ENCODE peak calls at places on chromosomes 16 and 17, in six cellular contexts. O is NCI-H1436; L is effector memory CD8-positive, alpha-beta T cell; Y is OCI-LY7; P is PC-9; I is dermis microvascular lymphatic vessel endothelial cell. E is an unnamed sample.

GRCh38 chr17:36504156-36504545 is 17.7 kb downstream of the ZNHIT3 start:
- DNase-seq in P (no peak), O (no peak), Y (no peak), I (no peak), L (no peak), E (no peak)

GRCh38 chr17:4310349-4311060 is 46.7 kb upstream of the ANKFY1 start:
- DNase-seq in P (no peak), I (peak; percentile 61), O (no peak), Y (no peak), L (no peak), E (no peak)

GRCh38 chr17:2634361-2634960 is 41.0 kb downstream of the PAFAH1B1 start:
- DNase-seq in P (peak; percentile 80), O (no peak), L (no peak), Y (no peak), I (peak; percentile 5), E (peak; percentile 93)

GRCh38 chr17:6510321-6511023 is 45.9 kb downstream of the PITPNM3 start:
- DNase-seq in P (no peak), Y (no peak), L (no peak), I (peak; percentile 42), O (no peak), E (no peak)

GRCh38 chr17:4998027-4998665 is 396 bp downstream of the KIF1C start:
- DNase-seq in P (no peak), L (no peak), O (no peak), Y (no peak), I (no peak), E (no peak)

GRCh38 chr16:73301984-73302383 is 254.1 kb upstream of the ZFHX3 start:
- DNase-seq in P (no peak), L (no peak), Y (no peak), I (no peak), O (no peak), E (no peak)

GRCh38 chr16:75697571-75697970 is 3.7 kb downstream of the DUXB start:
- DNase-seq in Y (no peak), O (no peak), P (no peak), L (no peak), I (no peak), E (no peak)

GRCh38 chr16:17211797-17212196 is 259.0 kb downstream of the XYLT1 start:
- DNase-seq in I (no peak), P (no peak), O (no peak), L (peak; percentile 2), Y (peak; percentile 77), E (peak; percentile 15)

GRCh38 chr17:48070195-48070594 is 22.0 kb downstream of the NFE2L1 start:
- DNase-seq in O (no peak), L (no peak), P (no peak), I (no peak), Y (no peak), E (no peak)

GRCh38 chr16:89193576-89194293 is 6.6 kb downstream of the SLC22A31 start:
- DNase-seq in P (no peak), L (no peak), Y (no peak), I (no peak), O (no peak), E (no peak)

GRCh38 chr17:49260011-49260921 is 29.7 kb upstream of the PHOSPHO1 start:
- DNase-seq in Y (no peak), I (peak; percentile 92), O (no peak), L (peak; percentile 34), P (peak; percentile 42), E (peak; percentile 84)

GRCh38 chr16:24858219-24859041 is 12.7 kb downstream of the SLC5A11 start:
- DNase-seq in O (no peak), Y (peak; percentile 46), P (peak; percentile 59), L (peak; percentile 12), I (peak; percentile 62), E (no peak)

GRCh38 chr17:47967607-47968252 is 3.2 kb upstream of the CDK5RAP3 start:
- DNase-seq in Y (no peak), I (no peak), P (peak; percentile 61), O (no peak), L (no peak), E (peak; percentile 53)

GRCh38 chr16:57759541-57760356 is 24.2 kb downstream of the KATNB1 start:
- DNase-seq in I (no peak), L (no peak), O (no peak), Y (no peak), P (peak; percentile 79), E (no peak)

GRCh38 chr16:995087-995486 is 13.5 kb downstream of the SOX8 start:
- DNase-seq in P (no peak), L (no peak), O (no peak), Y (no peak), I (peak; percentile 15), E (no peak)

GRCh38 chr17:9138161-9138717 is 116.9 kb downstream of the NTN1 start:
- DNase-seq in O (no peak), P (no peak), I (no peak), L (no peak), Y (no peak), E (no peak)

GRCh38 chr16:27312580-27313421 is 973 bp upstream of the IL4R start:
- DNase-seq in O (no peak), P (no peak), Y (no peak), I (no peak), L (no peak), E (no peak)

GRCh38 chr17:71803656-71804284 is 317.1 kb upstream of the SOX9 start:
- DNase-seq in O (no peak), I (no peak), L (no peak), P (no peak), Y (no peak), E (no peak)

GRCh38 chr16:74372953-74373846 is 2.9 kb upstream of the NPIPB15 start:
- DNase-seq in Y (no peak), I (no peak), P (no peak), O (no peak), L (no peak), E (no peak)

GRCh38 chr17:82065638-82066303 is at the start of gene DUS1L:
- DNase-seq in O (peak; percentile 47), P (peak; percentile 54), Y (peak; percentile 84), I (peak; percentile 44), L (peak; percentile 64), E (no peak)

GRCh38 chr16:85274924-85275323 is 162.7 kb upstream of the CIBAR2 start:
- DNase-seq in Y (no peak), L (no peak), O (no peak), I (no peak), P (no peak), E (no peak)

GRCh38 chr17:38476549-38476948 is 48.3 kb downstream of the ARHGAP23 start:
- DNase-seq in I (no peak), L (no peak), Y (no peak), P (no peak), O (no peak), E (no peak)

GRCh38 chr17:77400445-77400870 is 259.7 kb downstream of the SEC14L1 start:
- DNase-seq in Y (peak; percentile 91), P (no peak), L (peak; percentile 64), I (peak; percentile 73), O (no peak), E (no peak)

GRCh38 chr17:52986056-52986662 is 827.6 kb upstream of the CA10 start:
- DNase-seq in L (no peak), I (no peak), O (no peak), Y (no peak), P (no peak), E (no peak)

GRCh38 chr17:18959071-18959844 is 7.3 kb downstream of the SLC5A10 start:
- DNase-seq in L (no peak), P (no peak), O (no peak), Y (no peak), I (no peak), E (no peak)

GRCh38 chr16:55323637-55324490 is at the start of gene IRX6:
- DNase-seq in I (no peak), P (no peak), Y (no peak), L (no peak), O (no peak), E (no peak)

GRCh38 chr16:89114159-89114981 is 20.7 kb downstream of the ACSF3 start:
- DNase-seq in L (no peak), O (no peak), Y (peak; percentile 40), P (peak; percentile 26), I (peak; percentile 15), E (no peak)

GRCh38 chr17:31397256-31397939 is 5.9 kb downstream of the RAB11FIP4 start:
- DNase-seq in I (no peak), L (no peak), Y (no peak), O (no peak), P (no peak), E (no peak)

GRCh38 chr16:4687946-4688673 is 5.3 kb upstream of the NUDT16L1 start:
- DNase-seq in L (no peak), I (no peak), P (no peak), Y (no peak), O (no peak), E (no peak)

GRCh38 chr16:50696575-50697420 is 3.4 kb downstream of the NOD2 start:
- DNase-seq in Y (no peak), L (peak; percentile 59), P (peak; percentile 69), O (no peak), I (peak; percentile 73), E (peak; percentile 81)

GRCh38 chr17:63988741-63989621 is 9.2 kb upstream of the PRR29 start:
- DNase-seq in L (no peak), O (no peak), Y (no peak), P (no peak), I (no peak), E (no peak)